ENCODE peak calls at places on chromosomes 3 and 15, in ten cellular contexts. W, G, E, U, F, Z, O, M, N and B are unnamed samples.

GRCh38 chr3:116263842-116264545 is 181.3 kb downstream of the LSAMP start:
- DNase-seq in O (peak; percentile 68), Z (no peak), E (no peak), W (no peak), M (no peak), U (no peak), G (no peak), F (no peak), N (no peak), B (no peak)

GRCh38 chr15:77619883-77620282 is 12.8 kb downstream of the LINGO1 start:
- DNase-seq in W (no peak), M (no peak), Z (no peak), E (no peak), U (no peak), N (no peak), G (no peak), F (no peak), O (no peak), B (no peak)

GRCh38 chr15:45449387-45449786 is 71.0 kb upstream of the GATM start:
- DNase-seq in Z (no peak), U (no peak), F (no peak), N (no peak), M (no peak), O (no peak), G (no peak), W (no peak), E (no peak), B (no peak)

GRCh38 chr15:76059320-76060097 is at the start of gene TMEM266:
- DNase-seq in O (no peak), Z (peak; percentile 77), E (no peak), N (peak; percentile 88), U (peak; percentile 26), F (peak; percentile 56), M (peak; percentile 54), G (peak; percentile 57), W (peak; percentile 37), B (peak; percentile 75)

GRCh38 chr3:106534206-106534605 is 665.4 kb upstream of the CBLB start:
- DNase-seq in N (no peak), U (no peak), Z (no peak), E (no peak), W (no peak), G (no peak), O (peak; percentile 71), F (no peak), M (no peak), B (no peak)

GRCh38 chr3:14602006-14602803 is 49.4 kb upstream of the CCDC174 start:
- DNase-seq in Z (no peak), U (no peak), W (no peak), E (no peak), M (peak; percentile 63), F (peak; percentile 67), N (peak; percentile 41), O (no peak), G (no peak), B (no peak)

GRCh38 chr15:59150185-59150584 is 45.2 kb downstream of the CCNB2 start:
- DNase-seq in E (no peak), O (no peak), G (no peak), W (no peak), U (no peak), M (no peak), Z (no peak), F (no peak), N (no peak), B (no peak)

GRCh38 chr15:100849021-100849831 is 30.4 kb upstream of the ALDH1A3 start:
- DNase-seq in F (peak; percentile 86), W (peak; percentile 76), Z (peak; percentile 60), N (peak; percentile 66), E (peak; percentile 82), G (peak; percentile 54), O (peak; percentile 63), U (peak; percentile 33), M (peak; percentile 96), B (peak; percentile 60)

GRCh38 chr3:68943753-68944500 is 11.6 kb upstream of the TAFA4 start:
- DNase-seq in E (no peak), O (no peak), U (no peak), N (no peak), G (no peak), F (no peak), W (no peak), M (no peak), Z (no peak), B (no peak)

GRCh38 chr15:39944711-39945110 is 10.8 kb downstream of the EIF2AK4 start:
- DNase-seq in E (no peak), O (peak; percentile 90), G (no peak), M (no peak), W (no peak), Z (no peak), U (no peak), F (no peak), N (no peak), B (no peak)

GRCh38 chr15:82999905-83000671 is 11.4 kb downstream of the C15orf40 start:
- DNase-seq in F (peak; percentile 19), U (no peak), W (no peak), N (peak; percentile 76), G (no peak), M (peak; percentile 54), O (peak; percentile 75), E (peak; percentile 70), Z (no peak), B (no peak)

GRCh38 chr15:41955807-41956525 is 16.4 kb downstream of the EHD4 start:
- DNase-seq in E (no peak), F (peak; percentile 42), M (no peak), G (peak; percentile 48), Z (no peak), U (no peak), O (no peak), N (no peak), W (no peak), B (no peak)

GRCh38 chr15:45136378-45136764 is 6.6 kb downstream of the DUOX1 start:
- DNase-seq in G (no peak), E (peak; percentile 18), F (no peak), Z (no peak), W (no peak), O (no peak), N (no peak), M (no peak), U (no peak), B (no peak)

GRCh38 chr15:101147181-101147580 is 104.7 kb downstream of the CHSY1 start:
- DNase-seq in F (no peak), N (no peak), W (no peak), O (no peak), U (no peak), Z (no peak), G (no peak), E (no peak), M (no peak), B (no peak)

GRCh38 chr3:142586803-142587406 is 8.4 kb upstream of the ATR start:
- DNase-seq in M (peak; percentile 84), E (peak; percentile 66), O (peak; percentile 83), U (no peak), Z (no peak), G (peak; percentile 30), W (no peak), F (peak; percentile 74), N (peak; percentile 35), B (no peak)

GRCh38 chr3:39192490-39193092 is at the start of gene XIRP1:
- DNase-seq in M (no peak), W (no peak), Z (no peak), F (no peak), U (peak; percentile 67), N (no peak), O (peak; percentile 39), G (no peak), E (no peak), B (no peak)

GRCh38 chr15:41904487-41905359 is 10.9 kb upstream of the SPTBN5 start:
- DNase-seq in Z (no peak), F (peak; percentile 68), M (peak; percentile 80), O (peak; percentile 65), N (peak; percentile 86), G (peak; percentile 49), W (peak; percentile 62), E (peak; percentile 69), U (peak; percentile 67), B (no peak)

DNA sequence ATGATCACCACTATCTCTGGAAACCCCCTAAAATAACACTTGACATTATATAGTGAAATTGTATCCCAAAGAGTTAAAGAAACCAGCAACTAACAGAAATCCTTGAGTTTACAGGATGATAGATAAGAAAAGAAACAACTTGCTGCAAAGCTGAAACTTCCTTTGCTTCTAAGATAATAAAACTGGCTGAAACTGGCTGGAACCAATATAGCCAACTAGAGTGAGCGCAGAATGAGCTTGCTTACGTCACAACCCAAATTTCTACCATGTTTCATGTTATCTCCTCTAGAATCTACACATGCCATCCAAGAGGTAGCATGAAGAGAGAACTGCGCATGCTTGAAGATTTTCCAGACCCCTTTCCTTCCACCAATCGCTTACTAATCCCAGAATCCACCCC is 83.8 kb upstream of the ACTC1 start:
- DNase-seq in U (no peak), W (no peak), E (no peak), O (no peak), N (no peak), G (no peak), M (no peak), Z (no peak), F (no peak), B (no peak)
- TF ChIP-seq CTCF in U (no peak), W (no peak), E (no peak), O (no peak), N (no peak), G (no peak), M (no peak), Z (no peak), F (no peak), B (no peak)

GRCh38 chr3:77158701-77159100 is 118.8 kb downstream of the ROBO2 start:
- DNase-seq in M (no peak), Z (no peak), O (no peak), U (no peak), N (no peak), G (no peak), W (no peak), E (no peak), F (no peak), B (no peak)

GRCh38 chr3:77161098-77161497 is 121.2 kb downstream of the ROBO2 start:
- DNase-seq in U (no peak), O (no peak), F (no peak), Z (no peak), N (no peak), M (no peak), E (no peak), G (no peak), W (no peak), B (no peak)

GRCh38 chr3:77159182-77159581 is 119.3 kb downstream of the ROBO2 start:
- DNase-seq in F (peak; percentile 19), G (no peak), M (no peak), W (no peak), N (no peak), O (no peak), E (no peak), Z (no peak), U (no peak), B (no peak)
- TF ChIP-seq CTCF in F (no peak), G (no peak), M (no peak), W (no peak), N (no peak), O (no peak), E (no peak), Z (no peak), U (no peak), B (peak; percentile 48)

GRCh38 chr15:57922780-57923179 is 142.7 kb downstream of the ALDH1A2 start:
- DNase-seq in N (no peak), O (peak; percentile 5), M (no peak), Z (no peak), W (peak; percentile 73), G (peak; percentile 88), U (peak; percentile 77), F (no peak), E (no peak), B (no peak)
- TF ChIP-seq CTCF in N (no peak), O (no peak), M (no peak), Z (no peak), W (no peak), G (no peak), U (no peak), F (no peak), E (no peak), B (no peak)

GRCh38 chr15:65183847-65184159 is 1.3 kb downstream of the CLPX start:
- DNase-seq in W (no peak), O (no peak), N (no peak), E (no peak), M (no peak), U (no peak), F (no peak), G (no peak), Z (no peak), B (no peak)
- TF ChIP-seq CTCF in W (no peak), O (no peak), N (no peak), E (peak; percentile 57), M (no peak), U (no peak), F (no peak), G (no peak), Z (no peak), B (peak; percentile 20)